ENCODE peak calls at places on chromosomes 1 and 21, in four cellular contexts. G is activated T-cell treated with anti-CD3 and anti-CD28 coated beads, Interleukin-2, amount 50 U/mL, for 72 hours; A is H4; L is GM10248. X is an unnamed sample.

GRCh38 chr1:41003640-41004220 is 17.8 kb downstream of the SLFNL1 start:
- DNase-seq in G (peak), A (peak), L (peak), X (peak)

GRCh38 chr21:16084776-16085364 is 355.1 kb downstream of the USP25 start:
- DNase-seq in A (peak), L (no peak), G (no peak), X (no peak)

GRCh38 chr1:244104309-244105060 is 53.4 kb downstream of the ZBTB18 start:
- DNase-seq in G (no peak), L (no peak), A (peak), X (peak)

GRCh38 chr1:174998569-174999215 is 1.1 kb upstream of the CACYBP start:
- DNase-seq in A (peak), G (peak), L (peak), X (peak)

GRCh38 chr1:236451796-236452373 is 57.8 kb downstream of the EDARADD start:
- DNase-seq in L (peak), A (peak), G (peak), X (peak)

GRCh38 chr1:10537082-10537766 is 62.5 kb downstream of the PEX14 start:
- DNase-seq in A (no peak), L (no peak), G (no peak), X (no peak)

GRCh38 chr1:86445919-86446318 is 21.9 kb downstream of the CLCA2 start:
- DNase-seq in L (no peak), A (no peak), G (no peak), X (no peak)

GRCh38 chr1:12249181-12249580 is 19.4 kb downstream of the VPS13D start:
- DNase-seq in G (no peak), A (no peak), L (no peak), X (no peak)

GRCh38 chr1:200333329-200333728 is 76.5 kb downstream of the ZNF281 start:
- DNase-seq in L (no peak), A (no peak), G (no peak), X (no peak)

GRCh38 chr1:187053876-187054275 is 225.1 kb downstream of the PLA2G4A start:
- DNase-seq in G (no peak), A (no peak), L (no peak), X (no peak)

GRCh38 chr1:81760487-81761097 is 40.1 kb upstream of the ADGRL2 start:
- DNase-seq in G (no peak), L (no peak), A (peak), X (no peak)

GRCh38 chr21:42301371-42302291 is 13.6 kb downstream of the TFF3 start:
- DNase-seq in G (no peak), L (no peak), A (no peak), X (no peak)

GRCh38 chr1:216758182-216758581 is 35.0 kb upstream of the ESRRG start:
- DNase-seq in A (no peak), G (no peak), L (no peak), X (no peak)

GRCh38 chr1:61186753-61187152 is 104.4 kb downstream of the NFIA start:
- DNase-seq in L (no peak), A (no peak), G (no peak), X (no peak)

GRCh38 chr1:29245876-29246275 is 9.6 kb downstream of the PTPRU start:
- DNase-seq in L (no peak), G (no peak), A (peak), X (peak)

GRCh38 chr1:117612517-117613248 is 6.8 kb downstream of the TENT5C start:
- DNase-seq in G (no peak), A (peak), L (no peak), X (no peak)

GRCh38 chr1:84103197-84103992 is 40.7 kb upstream of the PRKACB start:
- DNase-seq in G (peak), A (peak), L (no peak), X (peak)

GRCh38 chr1:205301842-205302588 is 19.5 kb downstream of the NUAK2 start:
- DNase-seq in L (no peak), G (no peak), A (no peak), X (no peak)

GRCh38 chr1:3061981-3062615 is 6.9 kb upstream of the PRDM16 start:
- DNase-seq in A (no peak), L (no peak), G (no peak), X (no peak)